ENCODE peak calls at places on chromosomes 16 and 17, in eight cellular contexts. One of them, this sample, is unnamed.

GRCh38 chr16:67504190-67505021 is 21.1 kb upstream of the AGRP start:
- DNase-seq in cerebellum: no peak
- DNase-seq in psoas muscle: peak; percentile 72
- DNase-seq in breast epithelium: no peak
- DNase-seq in HFF-Myc: no peak
- DNase-seq in coronary artery: no peak
- DNase-seq in iPS-NIHi11: no peak
- DNase-seq in GM03348: no peak
- DNase-seq in this sample: no peak

GRCh38 chr17:35245196-35245486 is 2.3 kb downstream of the SLFN5 start:
- DNase-seq in cerebellum: no peak
- DNase-seq in psoas muscle: no peak
- DNase-seq in breast epithelium: no peak
- DNase-seq in HFF-Myc: peak; percentile 47
- DNase-seq in coronary artery: no peak
- DNase-seq in iPS-NIHi11: no peak
- DNase-seq in GM03348: peak; percentile 79
- DNase-seq in this sample: peak; percentile 94

GRCh38 chr16:82761236-82761635 is 134.5 kb downstream of the CDH13 start:
- DNase-seq in cerebellum: no peak
- DNase-seq in psoas muscle: peak; percentile 92
- DNase-seq in breast epithelium: peak; percentile 81
- DNase-seq in HFF-Myc: no peak
- DNase-seq in coronary artery: peak; percentile 89
- DNase-seq in iPS-NIHi11: no peak
- DNase-seq in GM03348: peak; percentile 58
- DNase-seq in this sample: peak; percentile 58

GRCh38 chr17:68507581-68507980 is 4.6 kb upstream of the PRKAR1A start:
- DNase-seq in cerebellum: no peak
- DNase-seq in psoas muscle: no peak
- DNase-seq in breast epithelium: no peak
- DNase-seq in HFF-Myc: no peak
- DNase-seq in coronary artery: no peak
- DNase-seq in iPS-NIHi11: no peak
- DNase-seq in GM03348: no peak
- DNase-seq in this sample: no peak

GRCh38 chr17:44952946-44953475 is 5.4 kb upstream of the KIF18B start:
- DNase-seq in cerebellum: no peak
- DNase-seq in psoas muscle: no peak
- DNase-seq in breast epithelium: no peak
- DNase-seq in HFF-Myc: no peak
- DNase-seq in coronary artery: no peak
- DNase-seq in iPS-NIHi11: no peak
- DNase-seq in GM03348: no peak
- DNase-seq in this sample: no peak

GRCh38 chr17:73371285-73371684 is 59.5 kb upstream of the CDC42EP4 start:
- DNase-seq in cerebellum: no peak
- DNase-seq in psoas muscle: no peak
- DNase-seq in breast epithelium: no peak
- DNase-seq in HFF-Myc: peak; percentile 37
- DNase-seq in coronary artery: no peak
- DNase-seq in iPS-NIHi11: no peak
- DNase-seq in GM03348: peak; percentile 88
- DNase-seq in this sample: peak; percentile 21

GRCh38 chr16:78485188-78485898 is 385.9 kb downstream of the WWOX start:
- DNase-seq in cerebellum: no peak
- DNase-seq in psoas muscle: no peak
- DNase-seq in breast epithelium: no peak
- DNase-seq in HFF-Myc: no peak
- DNase-seq in coronary artery: no peak
- DNase-seq in iPS-NIHi11: no peak
- DNase-seq in GM03348: no peak
- DNase-seq in this sample: no peak

GRCh38 chr17:81400154-81400938 is 5.1 kb downstream of the BAHCC1 start:
- DNase-seq in cerebellum: peak; percentile 50
- DNase-seq in psoas muscle: peak; percentile 84
- DNase-seq in breast epithelium: no peak
- DNase-seq in HFF-Myc: no peak
- DNase-seq in coronary artery: no peak
- DNase-seq in iPS-NIHi11: no peak
- DNase-seq in GM03348: peak; percentile 67
- DNase-seq in this sample: peak; percentile 52

GRCh38 chr17:66523378-66524174 is 221.2 kb downstream of the PRKCA start:
- DNase-seq in cerebellum: no peak
- DNase-seq in psoas muscle: no peak
- DNase-seq in breast epithelium: no peak
- DNase-seq in HFF-Myc: no peak
- DNase-seq in coronary artery: no peak
- DNase-seq in iPS-NIHi11: no peak
- DNase-seq in GM03348: peak; percentile 28
- DNase-seq in this sample: no peak

GRCh38 chr17:80743181-80743771 is 198.6 kb downstream of the RPTOR start:
- DNase-seq in cerebellum: peak; percentile 77
- DNase-seq in psoas muscle: peak; percentile 74
- DNase-seq in breast epithelium: no peak
- DNase-seq in HFF-Myc: no peak
- DNase-seq in coronary artery: no peak
- DNase-seq in iPS-NIHi11: no peak
- DNase-seq in GM03348: peak; percentile 64
- DNase-seq in this sample: peak; percentile 48

GRCh38 chr17:61462734-61463067 is 10.5 kb downstream of the TBX4 start:
- DNase-seq in cerebellum: no peak
- DNase-seq in psoas muscle: no peak
- DNase-seq in breast epithelium: no peak
- DNase-seq in HFF-Myc: no peak
- DNase-seq in coronary artery: no peak
- DNase-seq in iPS-NIHi11: no peak
- DNase-seq in GM03348: no peak
- DNase-seq in this sample: no peak

GRCh38 chr17:10631048-10631700 is 25.9 kb downstream of the MYH3 start:
- DNase-seq in cerebellum: no peak
- DNase-seq in psoas muscle: no peak
- DNase-seq in breast epithelium: no peak
- DNase-seq in HFF-Myc: no peak
- DNase-seq in coronary artery: no peak
- DNase-seq in iPS-NIHi11: peak; percentile 66
- DNase-seq in GM03348: peak; percentile 72
- DNase-seq in this sample: peak; percentile 9

GRCh38 chr17:33038740-33039139 is 47.1 kb downstream of the SPACA3 start:
- DNase-seq in cerebellum: peak; percentile 69
- DNase-seq in psoas muscle: no peak
- DNase-seq in breast epithelium: no peak
- DNase-seq in HFF-Myc: no peak
- DNase-seq in coronary artery: no peak
- DNase-seq in iPS-NIHi11: peak; percentile 88
- DNase-seq in GM03348: peak; percentile 39
- DNase-seq in this sample: no peak

GRCh38 chr17:3035256-3035967 is 28.0 kb downstream of the OR1D5 start:
- DNase-seq in cerebellum: no peak
- DNase-seq in psoas muscle: no peak
- DNase-seq in breast epithelium: no peak
- DNase-seq in HFF-Myc: no peak
- DNase-seq in coronary artery: peak; percentile 71
- DNase-seq in iPS-NIHi11: no peak
- DNase-seq in GM03348: no peak
- DNase-seq in this sample: no peak

GRCh38 chr16:55367796-55368195 is 43.8 kb downstream of the IRX6 start:
- DNase-seq in cerebellum: no peak
- DNase-seq in psoas muscle: no peak
- DNase-seq in breast epithelium: no peak
- DNase-seq in HFF-Myc: no peak
- DNase-seq in coronary artery: no peak
- DNase-seq in iPS-NIHi11: no peak
- DNase-seq in GM03348: peak; percentile 46
- DNase-seq in this sample: peak; percentile 72

GRCh38 chr17:81429353-81429774 is 34.1 kb downstream of the BAHCC1 start:
- DNase-seq in cerebellum: peak; percentile 91
- DNase-seq in psoas muscle: peak; percentile 84
- DNase-seq in breast epithelium: peak; percentile 76
- DNase-seq in HFF-Myc: no peak
- DNase-seq in coronary artery: peak; percentile 85
- DNase-seq in iPS-NIHi11: peak; percentile 66
- DNase-seq in GM03348: peak; percentile 92
- DNase-seq in this sample: peak; percentile 70

GRCh38 chr17:80123791-80124190 is 22.4 kb downstream of the GAA start:
- DNase-seq in cerebellum: no peak
- DNase-seq in psoas muscle: peak; percentile 54
- DNase-seq in breast epithelium: peak; percentile 82
- DNase-seq in HFF-Myc: no peak
- DNase-seq in coronary artery: no peak
- DNase-seq in iPS-NIHi11: no peak
- DNase-seq in GM03348: peak; percentile 38
- DNase-seq in this sample: no peak